ENCODE peak calls at places on chromosomes 5 and 9, in seven cellular contexts. R is NCI-H510A; L is NCI-H1092; Z is dorsolateral prefrontal cortex; M is choroid plexus epithelial cell; C is activated T-helper 1 cell treated with anti-CD3 and anti-CD28 coated beads, Interleukin-12 subunit alpha, Interleukin-12 subunit beta, Interleukin-2, Interleukin-4 antibody, amounts not matched to agents 30 ng/mL and 10 ng/mL and 1 ng/mL, durations not matched to agents 14 hours and 24 hours and 36 hours; X is NCI-H2171 treated with DMSO at 0.1 percent for 48 hours. T is an unnamed sample.

GRCh38 chr9:131080589-131080988 is 15.7 kb upstream of the AIF1L start:
- DNase-seq in R (no peak), X (no peak), M (no peak), L (no peak), Z (no peak), C (no peak), T (no peak)

GRCh38 chr5:87645241-87645640 is 232.5 kb upstream of the CCNH start:
- DNase-seq in X (no peak), R (no peak), M (no peak), C (no peak), Z (no peak), L (no peak), T (no peak)

GRCh38 chr9:99555792-99556191 is 265.9 kb upstream of the NR4A3 start:
- DNase-seq in R (no peak), Z (no peak), X (no peak), L (no peak), M (no peak), C (no peak), T (no peak)

GRCh38 chr5:89686081-89686765 is 723.3 kb downstream of the CETN3 start:
- DNase-seq in L (no peak), C (no peak), R (no peak), X (no peak), M (peak; percentile 12), Z (no peak), T (no peak)

GRCh38 chr9:9061599-9061998 is 1262.0 kb upstream of the DMAC1 start:
- DNase-seq in Z (no peak), L (peak; percentile 72), M (no peak), C (no peak), R (peak; percentile 57), X (no peak), T (no peak)

GRCh38 chr5:39696672-39697398 is 272.1 kb upstream of the DAB2 start:
- DNase-seq in M (peak; percentile 40), X (no peak), L (no peak), C (no peak), Z (no peak), R (no peak), T (no peak)

GRCh38 chr5:10662083-10662482 is 98.2 kb downstream of the ANKRD33B start:
- DNase-seq in R (no peak), C (no peak), Z (no peak), M (no peak), X (no peak), L (no peak), T (no peak)

GRCh38 chr9:109278848-109279247 is 42.0 kb downstream of the EPB41L4B start:
- DNase-seq in C (no peak), X (peak; percentile 54), R (no peak), L (no peak), Z (no peak), M (no peak), T (no peak)

GRCh38 chr9:33130501-33130900 is 36.6 kb downstream of the B4GALT1 start:
- DNase-seq in R (no peak), X (no peak), C (no peak), L (no peak), Z (no peak), M (peak; percentile 70), T (peak; percentile 45)

GRCh38 chr9:86202338-86202882 is 57.0 kb downstream of the C9orf153 start:
- DNase-seq in X (peak; percentile 40), C (peak; percentile 1), R (no peak), L (peak; percentile 39), Z (no peak), M (peak; percentile 77), T (peak; percentile 23)

GRCh38 chr9:101399641-101399965 is 952 bp downstream of the ZNF189 start:
- DNase-seq in Z (no peak), L (no peak), R (no peak), X (no peak), C (no peak), M (no peak), T (no peak)

GRCh38 chr5:150345716-150346115 is 11.8 kb upstream of the TCOF1 start:
- DNase-seq in Z (no peak), X (peak; percentile 17), C (no peak), L (no peak), M (no peak), R (no peak), T (no peak)

GRCh38 chr9:109064963-109065701 is 51.8 kb upstream of the CTNNAL1 start:
- DNase-seq in X (no peak), Z (no peak), M (peak; percentile 33), L (no peak), C (no peak), R (no peak), T (no peak)

GRCh38 chr9:23824241-23825142 is 1.5 kb downstream of the ELAVL2 start:
- DNase-seq in Z (no peak), R (no peak), C (no peak), M (no peak), X (peak; percentile 24), L (no peak), T (no peak)

GRCh38 chr5:6829150-6829784 is 116.0 kb downstream of the TENT4A start:
- DNase-seq in C (peak; percentile 54), Z (no peak), R (no peak), L (no peak), X (no peak), M (no peak), T (peak; percentile 70)

GRCh38 chr9:38235244-38235643 is 157.3 kb upstream of the ALDH1B1 start:
- DNase-seq in X (no peak), Z (no peak), L (no peak), M (no peak), C (no peak), R (no peak), T (no peak)

GRCh38 chr5:143355710-143356109 is 47.8 kb downstream of the NR3C1 start:
- DNase-seq in C (no peak), L (no peak), Z (no peak), X (peak; percentile 66), R (peak; percentile 55), M (peak; percentile 98), T (peak; percentile 60)

GRCh38 chr9:27888661-27889295 is 315.5 kb upstream of the C9orf72 start:
- DNase-seq in C (no peak), Z (no peak), M (peak; percentile 14), L (no peak), R (no peak), X (peak; percentile 1), T (peak; percentile 63)

GRCh38 chr5:171469336-171469735 is 49.9 kb downstream of the FGF18 start:
- DNase-seq in R (no peak), Z (no peak), X (no peak), M (no peak), C (no peak), L (peak; percentile 38), T (no peak)

GRCh38 chr9:137255448-137256114 is 454 bp downstream of the NELFB start:
- DNase-seq in R (peak; percentile 65), M (no peak), C (no peak), Z (no peak), X (no peak), L (no peak), T (peak; percentile 42)

GRCh38 chr9:91714020-91714721 is 235.9 kb downstream of the ROR2 start:
- DNase-seq in X (peak; percentile 81), Z (peak; percentile 50), R (peak; percentile 83), L (peak; percentile 48), C (no peak), M (peak; percentile 84), T (peak; percentile 13)

GRCh38 chr9:132670816-132671371 is 630 bp downstream of the GTF3C4 start:
- DNase-seq in L (peak; percentile 9), X (peak; percentile 49), Z (no peak), R (peak; percentile 37), C (peak; percentile 35), M (peak; percentile 26), T (peak; percentile 62)

GRCh38 chr5:54013556-54014157 is 296.7 kb downstream of the ARL15 start:
- DNase-seq in R (no peak), X (no peak), Z (no peak), M (peak; percentile 94), L (no peak), C (peak; percentile 23), T (peak; percentile 70)

GRCh38 chr5:7856855-7857254 is 5.9 kb upstream of the CFAP90 start:
- DNase-seq in Z (peak; percentile 71), M (peak; percentile 79), X (peak; percentile 35), C (no peak), L (no peak), R (no peak), T (peak; percentile 55)

GRCh38 chr5:113749334-113749733 is 235.8 kb downstream of the YTHDC2 start:
- DNase-seq in C (no peak), M (no peak), Z (no peak), R (no peak), L (no peak), X (no peak), T (no peak)

GRCh38 chr5:109700516-109701174 is 10.9 kb downstream of the MAN2A1 start:
- DNase-seq in R (no peak), Z (no peak), M (no peak), L (no peak), C (no peak), X (no peak), T (no peak)

GRCh38 chr9:135281661-135282000 is 194.2 kb downstream of the OLFM1 start:
- DNase-seq in C (no peak), M (no peak), L (no peak), Z (no peak), R (no peak), X (peak; percentile 99), T (no peak)

GRCh38 chr5:97534166-97534565 is 351.1 kb upstream of the RIOK2 start:
- DNase-seq in M (peak; percentile 97), R (no peak), C (no peak), X (no peak), Z (no peak), L (no peak), T (peak; percentile 18)

GRCh38 chr5:39702928-39703327 is 278.1 kb upstream of the DAB2 start:
- DNase-seq in M (no peak), X (no peak), L (no peak), Z (no peak), C (no peak), R (no peak), T (no peak)

T was measured in activated naive CD4-positive, alpha-beta T cell treated with anti-CD3 and anti-CD28 coated beads for 36 hours.